ENCODE peak calls at places on chromosomes 3 and 15, in eight cellular contexts. One of them, this sample, is unnamed.

GRCh38 chr3:14418670-14419250 is 16.4 kb downstream of the SLC6A6 start:
- DNase-seq in hypothalamus: no peak
- DNase-seq in stimulated activated effector memory CD8-positive, alpha-beta T cell treated with anti-CD3 and anti-CD28 coated beads, Interleukin-12 subunit alpha, Interleukin-12 subunit beta, amount 100 ng/mL, for 72 hours: no peak
- DNase-seq in DMS 273 treated with DMSO at 0.1 percent for 48 hours: no peak
- DNase-seq in CD4-positive, alpha-beta T cell: no peak
- DNase-seq in GM13977: no peak
- DNase-seq in stimulated activated CD4-positive, alpha-beta T cell treated with anti-CD3 and anti-CD28 coated beads, Interleukin-1b, Interleukin-23, amount 100 ng/mL, for 1 hour: no peak
- DNase-seq in NCI-H2171 treated with DMSO at 0.1 percent for 48 hours: no peak
- DNase-seq in this sample: no peak

GRCh38 chr3:45043715-45044299 is 17.7 kb downstream of the CLEC3B start:
- DNase-seq in hypothalamus: no peak
- DNase-seq in stimulated activated effector memory CD8-positive, alpha-beta T cell treated with anti-CD3 and anti-CD28 coated beads, Interleukin-12 subunit alpha, Interleukin-12 subunit beta, amount 100 ng/mL, for 72 hours: no peak
- DNase-seq in DMS 273 treated with DMSO at 0.1 percent for 48 hours: no peak
- DNase-seq in CD4-positive, alpha-beta T cell: no peak
- DNase-seq in GM13977: no peak
- DNase-seq in stimulated activated CD4-positive, alpha-beta T cell treated with anti-CD3 and anti-CD28 coated beads, Interleukin-1b, Interleukin-23, amount 100 ng/mL, for 1 hour: no peak
- DNase-seq in NCI-H2171 treated with DMSO at 0.1 percent for 48 hours: no peak
- DNase-seq in this sample: no peak

GRCh38 chr3:112470791-112471190 is 28.5 kb downstream of the BTLA start:
- DNase-seq in hypothalamus: no peak
- DNase-seq in stimulated activated effector memory CD8-positive, alpha-beta T cell treated with anti-CD3 and anti-CD28 coated beads, Interleukin-12 subunit alpha, Interleukin-12 subunit beta, amount 100 ng/mL, for 72 hours: no peak
- DNase-seq in DMS 273 treated with DMSO at 0.1 percent for 48 hours: no peak
- DNase-seq in CD4-positive, alpha-beta T cell: no peak
- DNase-seq in GM13977: no peak
- DNase-seq in stimulated activated CD4-positive, alpha-beta T cell treated with anti-CD3 and anti-CD28 coated beads, Interleukin-1b, Interleukin-23, amount 100 ng/mL, for 1 hour: no peak
- DNase-seq in NCI-H2171 treated with DMSO at 0.1 percent for 48 hours: no peak
- DNase-seq in this sample: no peak

GRCh38 chr15:91849749-91850161 is 3.8 kb upstream of the SLCO3A1 start:
- DNase-seq in hypothalamus: no peak
- DNase-seq in stimulated activated effector memory CD8-positive, alpha-beta T cell treated with anti-CD3 and anti-CD28 coated beads, Interleukin-12 subunit alpha, Interleukin-12 subunit beta, amount 100 ng/mL, for 72 hours: no peak
- DNase-seq in DMS 273 treated with DMSO at 0.1 percent for 48 hours: peak; percentile 5
- DNase-seq in CD4-positive, alpha-beta T cell: no peak
- DNase-seq in GM13977: no peak
- DNase-seq in stimulated activated CD4-positive, alpha-beta T cell treated with anti-CD3 and anti-CD28 coated beads, Interleukin-1b, Interleukin-23, amount 100 ng/mL, for 1 hour: no peak
- DNase-seq in NCI-H2171 treated with DMSO at 0.1 percent for 48 hours: peak; percentile 33
- DNase-seq in this sample: no peak

GRCh38 chr3:152835311-152836102 is 576 bp downstream of the P2RY1 start:
- DNase-seq in hypothalamus: peak; percentile 36
- DNase-seq in stimulated activated effector memory CD8-positive, alpha-beta T cell treated with anti-CD3 and anti-CD28 coated beads, Interleukin-12 subunit alpha, Interleukin-12 subunit beta, amount 100 ng/mL, for 72 hours: no peak
- DNase-seq in DMS 273 treated with DMSO at 0.1 percent for 48 hours: peak; percentile 48
- DNase-seq in CD4-positive, alpha-beta T cell: no peak
- DNase-seq in GM13977: peak; percentile 62
- DNase-seq in stimulated activated CD4-positive, alpha-beta T cell treated with anti-CD3 and anti-CD28 coated beads, Interleukin-1b, Interleukin-23, amount 100 ng/mL, for 1 hour: no peak
- DNase-seq in NCI-H2171 treated with DMSO at 0.1 percent for 48 hours: no peak
- DNase-seq in this sample: peak; percentile 95

GRCh38 chr15:98160236-98160635 is 199.7 kb downstream of the ARRDC4 start:
- DNase-seq in hypothalamus: no peak
- DNase-seq in stimulated activated effector memory CD8-positive, alpha-beta T cell treated with anti-CD3 and anti-CD28 coated beads, Interleukin-12 subunit alpha, Interleukin-12 subunit beta, amount 100 ng/mL, for 72 hours: no peak
- DNase-seq in DMS 273 treated with DMSO at 0.1 percent for 48 hours: no peak
- DNase-seq in CD4-positive, alpha-beta T cell: no peak
- DNase-seq in GM13977: no peak
- DNase-seq in stimulated activated CD4-positive, alpha-beta T cell treated with anti-CD3 and anti-CD28 coated beads, Interleukin-1b, Interleukin-23, amount 100 ng/mL, for 1 hour: no peak
- DNase-seq in NCI-H2171 treated with DMSO at 0.1 percent for 48 hours: no peak
- DNase-seq in this sample: peak; percentile 56

GRCh38 chr3:142595581-142595950 is 627 bp upstream of the PLS1 start:
- DNase-seq in hypothalamus: no peak
- DNase-seq in stimulated activated effector memory CD8-positive, alpha-beta T cell treated with anti-CD3 and anti-CD28 coated beads, Interleukin-12 subunit alpha, Interleukin-12 subunit beta, amount 100 ng/mL, for 72 hours: no peak
- DNase-seq in DMS 273 treated with DMSO at 0.1 percent for 48 hours: no peak
- DNase-seq in CD4-positive, alpha-beta T cell: no peak
- DNase-seq in GM13977: no peak
- DNase-seq in stimulated activated CD4-positive, alpha-beta T cell treated with anti-CD3 and anti-CD28 coated beads, Interleukin-1b, Interleukin-23, amount 100 ng/mL, for 1 hour: no peak
- DNase-seq in NCI-H2171 treated with DMSO at 0.1 percent for 48 hours: no peak
- DNase-seq in this sample: no peak

GRCh38 chr3:50354186-50354764 is 3.6 kb downstream of the CYB561D2 start:
- DNase-seq in hypothalamus: no peak
- DNase-seq in stimulated activated effector memory CD8-positive, alpha-beta T cell treated with anti-CD3 and anti-CD28 coated beads, Interleukin-12 subunit alpha, Interleukin-12 subunit beta, amount 100 ng/mL, for 72 hours: no peak
- DNase-seq in DMS 273 treated with DMSO at 0.1 percent for 48 hours: no peak
- DNase-seq in CD4-positive, alpha-beta T cell: no peak
- DNase-seq in GM13977: no peak
- DNase-seq in stimulated activated CD4-positive, alpha-beta T cell treated with anti-CD3 and anti-CD28 coated beads, Interleukin-1b, Interleukin-23, amount 100 ng/mL, for 1 hour: no peak
- DNase-seq in NCI-H2171 treated with DMSO at 0.1 percent for 48 hours: no peak
- DNase-seq in this sample: no peak

GRCh38 chr3:161171113-161171512 is 50.0 kb upstream of the NMD3 start:
- DNase-seq in hypothalamus: no peak
- DNase-seq in stimulated activated effector memory CD8-positive, alpha-beta T cell treated with anti-CD3 and anti-CD28 coated beads, Interleukin-12 subunit alpha, Interleukin-12 subunit beta, amount 100 ng/mL, for 72 hours: no peak
- DNase-seq in DMS 273 treated with DMSO at 0.1 percent for 48 hours: no peak
- DNase-seq in CD4-positive, alpha-beta T cell: no peak
- DNase-seq in GM13977: no peak
- DNase-seq in stimulated activated CD4-positive, alpha-beta T cell treated with anti-CD3 and anti-CD28 coated beads, Interleukin-1b, Interleukin-23, amount 100 ng/mL, for 1 hour: no peak
- DNase-seq in NCI-H2171 treated with DMSO at 0.1 percent for 48 hours: no peak
- DNase-seq in this sample: no peak